ENCODE peak calls at places on chromosomes 2 and 18, in six cellular contexts. R, K, O, Y, L and Q are unnamed samples.

GRCh38 chr2:43199492-43200481 is 26.6 kb downstream of the ZFP36L2 start:
- DNase-seq in R (no peak), K (no peak), O (no peak), Y (no peak), L (no peak), Q (peak)

GRCh38 chr2:3422161-3422767 is 42.8 kb downstream of the TRAPPC12 start:
- DNase-seq in R (no peak), K (no peak), O (no peak), Y (no peak), L (no peak), Q (no peak)

GRCh38 chr18:46917808-46918600 is 602 bp downstream of the KATNAL2 start:
- DNase-seq in R (peak), K (no peak), O (no peak), Y (peak), L (no peak), Q (peak)

GRCh38 chr2:189022002-189022401 is 47.8 kb downstream of the COL3A1 start:
- DNase-seq in R (no peak), K (peak), O (no peak), Y (no peak), L (no peak), Q (no peak)

GRCh38 chr18:44725300-44726096 is 44.8 kb downstream of the SETBP1 start:
- DNase-seq in R (no peak), K (no peak), O (no peak), Y (no peak), L (peak), Q (peak)

GRCh38 chr18:36284671-36285295 is 12.7 kb upstream of the FHOD3 start:
- DNase-seq in R (peak), K (no peak), O (no peak), Y (peak), L (no peak), Q (no peak)

GRCh38 chr18:34848156-34848555 is 138.1 kb downstream of the DTNA start:
- DNase-seq in R (no peak), K (no peak), O (no peak), Y (peak), L (no peak), Q (no peak)

GRCh38 chr2:24011278-24012104 is 1.6 kb downstream of the MFSD2B start:
- DNase-seq in R (no peak), K (no peak), O (no peak), Y (no peak), L (no peak), Q (no peak)

GRCh38 chr2:158725496-158725895 is 69.6 kb upstream of the DAPL1 start:
- DNase-seq in R (no peak), K (no peak), O (no peak), Y (peak), L (no peak), Q (no peak)

GRCh38 chr18:48388478-48388877 is 20.7 kb downstream of the ZBTB7C start:
- DNase-seq in R (no peak), K (no peak), O (no peak), Y (no peak), L (no peak), Q (no peak)

GRCh38 chr2:54768772-54769428 is 45.4 kb downstream of the EML6 start:
- DNase-seq in R (no peak), K (no peak), O (no peak), Y (no peak), L (no peak), Q (no peak)

GRCh38 chr2:121220995-121221394 is 64.0 kb downstream of the TFCP2L1 start:
- DNase-seq in R (no peak), K (peak), O (no peak), Y (no peak), L (no peak), Q (no peak)

GRCh38 chr2:195368530-195369216 is 288.4 kb upstream of the SLC39A10 start:
- DNase-seq in R (no peak), K (no peak), O (no peak), Y (no peak), L (no peak), Q (no peak)

GRCh38 chr2:224381913-224382647 is 19.8 kb downstream of the FAM124B start:
- DNase-seq in R (no peak), K (no peak), O (no peak), Y (no peak), L (no peak), Q (no peak)

GRCh38 chr18:74252032-74252380 is 39.8 kb downstream of the CYB5A start:
- DNase-seq in R (no peak), K (no peak), O (no peak), Y (no peak), L (no peak), Q (no peak)

GRCh38 chr2:83103602-83104001 is 1355.5 kb downstream of the SUCLG1 start:
- DNase-seq in R (no peak), K (peak), O (no peak), Y (no peak), L (no peak), Q (no peak)

GRCh38 chr2:47360937-47361336 is 42.0 kb upstream of the MSH2 start:
- DNase-seq in R (no peak), K (peak), O (no peak), Y (no peak), L (no peak), Q (no peak)

GRCh38 chr2:101827246-101827645 is 129.7 kb downstream of the MAP4K4 start:
- DNase-seq in R (no peak), K (peak), O (no peak), Y (no peak), L (no peak), Q (no peak)

GRCh38 chr2:219204425-219205164 is 2.0 kb upstream of the ZFAND2B start:
- DNase-seq in R (no peak), K (no peak), O (no peak), Y (no peak), L (no peak), Q (no peak)

GRCh38 chr2:74493546-74493945 is 5.9 kb downstream of the LBX2 start:
- DNase-seq in R (no peak), K (no peak), O (no peak), Y (no peak), L (no peak), Q (no peak)

GRCh38 chr2:10135296-10136089 is 13.0 kb downstream of the RRM2 start:
- DNase-seq in R (no peak), K (peak), O (no peak), Y (no peak), L (no peak), Q (no peak)

GRCh38 chr2:145199052-145199451 is 679.1 kb upstream of the ZEB2 start:
- DNase-seq in R (no peak), K (no peak), O (no peak), Y (no peak), L (no peak), Q (no peak)

GRCh38 chr18:73007195-73007934 is 139.6 kb upstream of the NETO1 start:
- DNase-seq in R (no peak), K (no peak), O (no peak), Y (no peak), L (no peak), Q (no peak)

GRCh38 chr18:61732854-61733253 is 160.0 kb downstream of the RNF152 start:
- DNase-seq in R (no peak), K (no peak), O (no peak), Y (no peak), L (peak), Q (peak)

GRCh38 chr18:55635439-55635838 is 47.4 kb upstream of the TCF4 start:
- DNase-seq in R (no peak), K (no peak), O (no peak), Y (no peak), L (no peak), Q (no peak)

GRCh38 chr2:9950521-9951271 is 797 bp upstream of the GRHL1 start:
- DNase-seq in R (peak), K (no peak), O (no peak), Y (peak), L (no peak), Q (no peak)

GRCh38 chr2:239826376-239826775 is 198.8 kb downstream of the NDUFA10 start:
- DNase-seq in R (no peak), K (no peak), O (no peak), Y (no peak), L (peak), Q (no peak)